ENCODE peak calls at places on chromosomes 6 and 20, in six cellular contexts. U is foreskin fibroblast, I is OCI-LY7, L is osteoblast, H is left lung, Z is Peyer's patch. P is an unnamed sample.

GRCh38 chr6:17042422-17043147 is 59.3 kb upstream of the STMND1 start:
- DNase-seq in U (peak), I (no peak), L (peak), H (peak), Z (no peak), P (peak)

GRCh38 chr6:49923826-49924225 is 40.1 kb downstream of the DEFB114 start:
- DNase-seq in U (no peak), I (no peak), L (no peak), H (no peak), Z (no peak), P (no peak)

GRCh38 chr6:14221564-14222297 is 104.2 kb downstream of the CD83 start:
- DNase-seq in U (no peak), I (no peak), L (no peak), H (no peak), Z (no peak), P (no peak)

GRCh38 chr6:52839124-52840055 is 1.2 kb downstream of the GSTA5 start:
- DNase-seq in U (peak), I (peak), L (peak), H (no peak), Z (peak), P (peak)

GRCh38 chr20:44970243-44970757 is 4.0 kb downstream of the STK4 start:
- DNase-seq in U (no peak), I (no peak), L (no peak), H (no peak), Z (no peak), P (no peak)

GRCh38 chr6:134748484-134748883 is 201.4 kb downstream of the ALDH8A1 start:
- DNase-seq in U (no peak), I (no peak), L (no peak), H (no peak), Z (no peak), P (no peak)

GRCh38 chr6:50353603-50354002 is 303.9 kb upstream of the DEFB112 start:
- DNase-seq in U (no peak), I (no peak), L (no peak), H (no peak), Z (no peak), P (no peak)

GRCh38 chr6:131954775-131955107 is 3.6 kb upstream of the CCN2 start:
- DNase-seq in U (peak), I (no peak), L (peak), H (peak), Z (peak), P (peak)

GRCh38 chr20:39825524-39825923 is 863.4 kb downstream of the DHX35 start:
- DNase-seq in U (no peak), I (no peak), L (no peak), H (no peak), Z (no peak), P (no peak)

GRCh38 chr20:20303742-20304141 is 64.2 kb upstream of the INSM1 start:
- DNase-seq in U (no peak), I (peak), L (no peak), H (no peak), Z (peak), P (no peak)

GRCh38 chr6:37793067-37793466 is 26.5 kb upstream of the ZFAND3 start:
- DNase-seq in U (no peak), I (no peak), L (no peak), H (no peak), Z (no peak), P (no peak)

GRCh38 chr6:44110005-44110681 is 17.1 kb downstream of the MRPL14 start:
- DNase-seq in U (no peak), I (no peak), L (no peak), H (no peak), Z (no peak), P (no peak)

GRCh38 chr6:131831886-131832285 is 24.1 kb downstream of the ENPP1 start:
- DNase-seq in U (no peak), I (no peak), L (no peak), H (no peak), Z (no peak), P (no peak)

GRCh38 chr6:158039178-158039557 is 57.5 kb downstream of the SYNJ2 start:
- DNase-seq in U (no peak), I (no peak), L (no peak), H (no peak), Z (no peak), P (no peak)

GRCh38 chr6:128632131-128632530 is 111.7 kb upstream of the PTPRK start:
- DNase-seq in U (no peak), I (no peak), L (no peak), H (no peak), Z (no peak), P (no peak)

GRCh38 chr6:70714716-70715257 is 47.1 kb downstream of the SMAP1 start:
- DNase-seq in U (no peak), I (no peak), L (no peak), H (no peak), Z (no peak), P (no peak)

GRCh38 chr6:169075211-169075621 is 178.4 kb downstream of the THBS2 start:
- DNase-seq in U (peak), I (no peak), L (no peak), H (peak), Z (peak), P (no peak)

GRCh38 chr6:46925563-46926253 is 4.0 kb upstream of the ADGRF5 start:
- DNase-seq in U (peak), I (no peak), L (no peak), H (peak), Z (no peak), P (no peak)

GRCh38 chr20:9235518-9235917 is 166.6 kb downstream of the PLCB4 start:
- DNase-seq in U (peak), I (no peak), L (no peak), H (no peak), Z (no peak), P (peak)

GRCh38 chr6:133707456-133707855 is 181.5 kb upstream of the TCF21 start:
- DNase-seq in U (peak), I (no peak), L (peak), H (no peak), Z (no peak), P (peak)

GRCh38 chr6:130676077-130676772 is 151.0 kb upstream of the SMLR1 start:
- DNase-seq in U (no peak), I (no peak), L (no peak), H (no peak), Z (no peak), P (no peak)

GRCh38 chr6:142478117-142478516 is 176.3 kb downstream of the ADGRG6 start:
- DNase-seq in U (peak), I (peak), L (no peak), H (no peak), Z (no peak), P (peak)

GRCh38 chr20:58701431-58702160 is 9.0 kb downstream of the NPEPL1 start:
- DNase-seq in U (no peak), I (no peak), L (peak), H (peak), Z (peak), P (no peak)

GRCh38 chr20:25274891-25275812 is 27.3 kb downstream of the PYGB start:
- DNase-seq in U (no peak), I (no peak), L (peak), H (peak), Z (peak), P (no peak)

GRCh38 chr20:45456632-45457031 is 12.9 kb upstream of the WFDC2 start:
- DNase-seq in U (no peak), I (peak), L (no peak), H (no peak), Z (peak), P (no peak)

GRCh38 chr6:132161283-132161682 is 210.1 kb upstream of the CCN2 start:
- DNase-seq in U (peak), I (no peak), L (no peak), H (no peak), Z (no peak), P (peak)

GRCh38 chr6:69974193-69974592 is 107.8 kb downstream of the COL19A1 start:
- DNase-seq in U (no peak), I (no peak), L (no peak), H (no peak), Z (no peak), P (no peak)

GRCh38 chr6:84979541-84979940 is 215.1 kb upstream of the TBX18 start:
- DNase-seq in U (peak), I (no peak), L (no peak), H (no peak), Z (no peak), P (no peak)

GRCh38 chr6:45843848-45844521 is 171.7 kb downstream of the CLIC5 start:
- DNase-seq in U (no peak), I (no peak), L (no peak), H (no peak), Z (no peak), P (no peak)

GRCh38 chr20:62183426-62184142 is 756 bp downstream of the MTG2 start:
- DNase-seq in U (no peak), I (no peak), L (peak), H (no peak), Z (no peak), P (no peak)

GRCh38 chr20:588932-589672 is 21.0 kb downstream of the TCF15 start:
- DNase-seq in U (no peak), I (no peak), L (peak), H (no peak), Z (peak), P (no peak)

GRCh38 chr6:132515386-132515785 is 2.5 kb upstream of the STX7 start:
- DNase-seq in U (no peak), I (no peak), L (no peak), H (no peak), Z (no peak), P (no peak)

GRCh38 chr20:17523326-17523725 is 7.9 kb downstream of the BFSP1 start:
- DNase-seq in U (no peak), I (no peak), L (no peak), H (no peak), Z (no peak), P (no peak)

GRCh38 chr6:122307577-122307976 is 91.9 kb upstream of the HSF2 start:
- DNase-seq in U (no peak), I (no peak), L (no peak), H (no peak), Z (no peak), P (no peak)

GRCh38 chr6:125432968-125433367 is 131.2 kb upstream of the HDDC2 start:
- DNase-seq in U (no peak), I (peak), L (no peak), H (no peak), Z (no peak), P (no peak)

GRCh38 chr6:111490067-111490466 is 7.0 kb upstream of the REV3L start:
- DNase-seq in U (no peak), I (no peak), L (no peak), H (no peak), Z (no peak), P (no peak)

GRCh38 chr6:130367767-130368166 is 1.9 kb downstream of the TMEM200A start:
- DNase-seq in U (no peak), I (no peak), L (no peak), H (no peak), Z (no peak), P (no peak)

GRCh38 chr6:156851447-156851846 is 74.3 kb downstream of the ARID1B start:
- DNase-seq in U (no peak), I (peak), L (no peak), H (no peak), Z (no peak), P (no peak)

GRCh38 chr20:35742741-35743523 is 872 bp upstream of the RBM39 start:
- DNase-seq in U (no peak), I (peak), L (no peak), H (no peak), Z (no peak), P (no peak)

GRCh38 chr20:35738410-35739179 is 3.5 kb downstream of the RBM39 start:
- DNase-seq in U (no peak), I (no peak), L (peak), H (no peak), Z (no peak), P (no peak)

GRCh38 chr20:35741892-35742740 is at the start of gene RBM39:
- DNase-seq in U (peak), I (peak), L (peak), H (peak), Z (peak), P (peak)

GRCh38 chr20:35737865-35738333 is 4.2 kb downstream of the RBM39 start:
- DNase-seq in U (no peak), I (no peak), L (no peak), H (no peak), Z (no peak), P (no peak)

GRCh38 chr20:35739294-35740163 is 2.5 kb downstream of the RBM39 start:
- DNase-seq in U (peak), I (peak), L (peak), H (no peak), Z (no peak), P (no peak)
- TF ChIP-seq CTCF in U (no peak), I (peak), L (peak), H (no peak), Z (peak), P (no peak)

DNA sequence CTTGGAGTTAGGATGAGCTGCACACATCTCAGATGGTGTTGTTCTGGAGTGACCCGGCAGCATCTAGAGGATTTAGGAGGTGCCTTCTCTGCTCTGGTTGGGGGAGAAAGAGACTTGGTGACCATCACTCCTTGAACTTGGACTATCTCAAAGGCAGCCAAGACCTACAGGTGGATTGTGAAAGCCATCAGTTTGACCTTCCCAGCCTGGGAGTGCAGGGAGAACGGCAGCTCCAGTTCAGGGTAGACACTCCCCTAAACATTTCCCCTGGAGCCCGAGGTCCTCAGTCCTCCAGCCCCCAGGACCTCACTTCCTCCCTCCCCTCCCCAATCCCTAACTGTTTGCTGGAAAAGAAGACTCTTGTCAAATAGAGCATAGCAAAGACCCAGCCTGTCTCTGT is 128.7 kb upstream of the ARMC2 start:
- DNase-seq in U (no peak), I (no peak), L (no peak), H (no peak), Z (no peak), P (no peak)
- H3K4me3 ChIP-seq in U (no peak), I (no peak), L (no peak), H (no peak), Z (no peak), P (no peak)

GRCh38 chr20:36343641-36344040 is 37.5 kb downstream of the DLGAP4 start:
- DNase-seq in U (no peak), I (no peak), L (no peak), H (no peak), Z (no peak), P (no peak)

GRCh38 chr20:36342316-36342715 is 36.2 kb downstream of the DLGAP4 start:
- DNase-seq in U (no peak), I (no peak), L (peak), H (no peak), Z (no peak), P (no peak)

GRCh38 chr20:36344517-36345132 is 38.5 kb downstream of the DLGAP4 start:
- DNase-seq in U (peak), I (peak), L (peak), H (no peak), Z (no peak), P (peak)

GRCh38 chr20:36341331-36342020 is 35.3 kb downstream of the DLGAP4 start:
- DNase-seq in U (no peak), I (no peak), L (no peak), H (no peak), Z (no peak), P (no peak)

GRCh38 chr20:36342721-36343120 is 36.6 kb downstream of the DLGAP4 start:
- DNase-seq in U (no peak), I (no peak), L (peak), H (no peak), Z (no peak), P (no peak)
- TF ChIP-seq CTCF in U (no peak), I (no peak), L (no peak), H (no peak), Z (no peak), P (no peak)

DNA sequence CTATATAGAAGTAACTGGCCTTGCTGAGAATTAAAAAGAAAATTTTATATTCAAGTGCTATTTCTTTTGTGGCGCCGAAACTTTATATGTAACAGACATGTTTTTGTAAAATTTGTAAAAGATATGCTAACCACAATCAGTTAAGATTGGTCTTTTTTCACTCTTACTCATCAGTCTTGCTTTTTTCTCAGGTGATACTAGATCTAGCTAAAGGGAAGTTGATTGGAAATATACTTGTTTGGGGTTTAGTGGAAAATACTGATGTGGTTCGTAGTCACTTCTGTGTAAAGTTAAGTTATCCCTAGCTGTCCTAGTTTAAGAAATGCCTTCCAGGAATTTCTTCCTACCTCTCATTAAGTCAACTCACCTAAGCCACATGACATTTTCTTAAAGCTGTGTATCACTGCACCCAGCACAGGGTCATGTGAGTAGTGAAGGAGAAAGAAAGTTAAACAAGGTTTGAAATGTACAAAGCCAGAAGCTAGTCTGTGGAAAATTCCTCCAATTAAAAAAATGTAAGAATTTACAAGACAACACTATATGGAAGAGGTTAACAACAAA is 16.3 kb downstream of the RTN4IP1 start:
- DNase-seq in U (no peak), I (no peak), L (no peak), H (no peak), Z (no peak), P (no peak)
- H3K4me3 ChIP-seq in U (no peak), I (no peak), L (no peak), H (no peak), Z (no peak), P (no peak)

DNA sequence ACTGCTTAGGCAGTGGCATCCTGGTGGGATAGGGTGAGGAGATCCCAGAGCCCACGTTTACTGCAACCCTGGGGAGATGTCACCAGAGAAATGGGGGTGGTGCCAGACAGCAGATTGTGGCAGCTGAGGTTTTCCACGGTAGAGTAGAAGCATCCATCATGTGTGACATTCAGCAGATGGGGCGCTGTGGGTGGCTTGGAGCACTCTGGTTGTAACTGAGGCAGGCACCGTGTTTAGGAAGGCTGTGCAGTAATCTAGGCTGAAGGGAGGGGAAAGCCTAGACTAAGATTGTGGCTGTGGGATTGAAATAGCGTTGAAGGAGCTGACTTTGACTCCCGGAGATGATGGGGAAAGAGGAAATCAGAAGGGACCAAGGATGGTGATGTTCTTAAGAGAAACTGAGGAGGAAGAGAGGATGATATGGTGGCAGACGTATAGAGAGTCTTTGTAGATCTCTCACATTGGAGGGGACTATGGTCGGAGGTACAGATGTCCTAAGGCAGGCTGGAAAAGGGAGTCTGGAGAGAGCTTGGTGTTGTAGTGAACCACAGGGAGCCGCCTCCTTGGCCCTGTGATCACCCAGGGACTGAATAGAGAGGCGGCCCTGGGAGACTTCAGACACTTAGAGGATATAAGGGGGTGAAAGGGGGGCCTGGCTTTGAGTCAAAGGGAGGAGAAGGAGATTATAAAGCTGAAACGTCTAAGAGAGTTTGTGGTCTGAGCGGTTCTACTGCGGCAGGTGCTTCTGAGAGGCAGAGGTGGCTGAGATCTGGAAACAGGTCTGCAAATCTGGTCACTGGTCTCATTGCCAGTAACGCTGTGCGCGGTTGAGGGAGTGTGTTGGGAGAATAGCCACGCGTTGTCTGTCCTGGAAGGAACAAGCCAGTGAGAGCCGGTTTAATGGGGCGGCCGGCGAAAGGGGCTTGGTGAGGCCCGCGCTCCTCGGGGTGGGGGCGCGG is 792 bp upstream of the MICA start:
- DNase-seq in U (no peak), I (peak), L (peak), H (no peak), Z (peak), P (no peak)
- TF ChIP-seq CTCF in U (no peak), I (peak), L (no peak), H (no peak), Z (no peak), P (no peak)

DNA sequence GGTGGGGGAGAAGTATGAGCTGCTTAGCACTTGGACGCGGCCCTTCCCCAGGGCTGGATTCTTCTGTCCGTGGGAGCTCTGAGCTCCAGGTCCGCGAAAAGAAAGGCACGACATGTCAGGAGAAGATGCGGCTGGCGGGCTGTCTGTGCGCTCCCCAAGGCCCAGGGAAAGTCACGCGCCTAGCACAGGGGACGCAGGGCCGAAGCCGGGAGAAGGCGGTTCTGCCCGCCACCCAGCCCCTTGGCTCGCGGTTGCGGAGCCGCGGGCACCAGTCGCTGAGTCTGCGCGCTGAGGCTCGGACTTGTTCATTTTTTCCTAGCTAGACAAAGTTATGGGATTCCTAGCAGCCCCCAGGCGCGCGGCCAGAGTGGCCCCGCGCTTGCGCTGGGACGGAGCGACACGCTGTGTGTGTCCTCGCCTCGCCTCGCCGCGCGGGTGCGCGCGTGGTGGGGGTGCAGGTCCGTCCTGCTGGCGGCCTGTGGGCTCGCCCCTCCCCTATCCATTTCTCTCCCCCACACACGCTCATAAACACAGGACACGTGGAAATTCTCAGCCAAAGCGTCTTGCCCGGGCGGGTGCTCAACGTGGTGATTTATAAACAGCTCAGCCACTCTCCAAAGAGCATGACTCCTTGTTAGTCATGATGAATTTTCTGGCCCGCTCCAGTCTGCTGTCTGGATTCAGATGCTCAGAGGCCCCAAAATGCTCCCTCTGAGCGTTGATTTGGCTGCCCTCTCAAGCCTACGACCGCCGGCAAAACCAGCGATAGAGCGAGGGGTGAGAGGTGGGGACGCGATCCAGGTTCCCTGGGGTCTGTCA is 1.9 kb upstream of the POU3F2 start:
- DNase-seq in U (peak), I (no peak), L (peak), H (no peak), Z (no peak), P (peak)
- H3K4me3 ChIP-seq in U (peak), I (no peak), L (peak), H (peak), Z (no peak), P (no peak)